ENCODE peak calls at places on chromosomes 6 and 20, in four cellular contexts. W, C, S and U are unnamed samples.

GRCh38 chr20:44745122-44745521 is 543 bp upstream of the KCNK15 start:
- DNase-seq in C (no peak), W (no peak), S (no peak), U (no peak)

GRCh38 chr6:64280569-64280968 is 645.0 kb downstream of the PHF3 start:
- DNase-seq in S (no peak), W (peak; percentile 65), C (no peak), U (peak; percentile 16)

GRCh38 chr6:43331876-43332275 is 23.2 kb upstream of the CRIP3 start:
- DNase-seq in W (no peak), C (no peak), S (no peak), U (no peak)

GRCh38 chr6:27553123-27553904 is 80.4 kb upstream of the ZNF184 start:
- DNase-seq in C (no peak), W (peak; percentile 75), S (peak; percentile 71), U (peak; percentile 65)

GRCh38 chr6:156848533-156848932 is 71.4 kb downstream of the ARID1B start:
- DNase-seq in W (no peak), C (no peak), S (no peak), U (no peak)

GRCh38 chr6:9628819-9629218 is 786.1 kb downstream of the TFAP2A start:
- DNase-seq in W (peak; percentile 62), C (no peak), S (no peak), U (no peak)

GRCh38 chr20:44521484-44522481 is at the start of gene SERINC3:
- DNase-seq in W (peak; percentile 95), C (peak; percentile 98), S (peak; percentile 95), U (peak; percentile 94)

GRCh38 chr6:1554241-1554880 is 55.4 kb upstream of the FOXC1 start:
- DNase-seq in S (no peak), C (no peak), W (no peak), U (peak; percentile 64)

GRCh38 chr20:20038586-20038985 is 13.7 kb downstream of the CRNKL1 start:
- DNase-seq in S (no peak), W (no peak), C (no peak), U (no peak)

GRCh38 chr6:116887884-116888283 is 10.8 kb downstream of the RFX6 start:
- DNase-seq in W (no peak), C (no peak), S (no peak), U (no peak)

GRCh38 chr6:37069639-37070038 is 64.2 kb downstream of the FGD2 start:
- DNase-seq in S (no peak), W (no peak), C (no peak), U (no peak)

GRCh38 chr6:130020892-130021483 is 2.6 kb downstream of the L3MBTL3 start:
- DNase-seq in W (peak; percentile 91), S (peak; percentile 56), C (no peak), U (peak; percentile 75)

GRCh38 chr20:55205684-55206083 is 730.3 kb downstream of the DOK5 start:
- DNase-seq in S (no peak), W (no peak), C (no peak), U (no peak)

GRCh38 chr6:83443516-83443915 is 12.7 kb upstream of the ME1 start:
- DNase-seq in W (no peak), S (no peak), C (no peak), U (no peak)

GRCh38 chr6:47788498-47788884 is 6.7 kb downstream of the OPN5 start:
- DNase-seq in C (no peak), S (no peak), W (no peak), U (no peak)

GRCh38 chr6:105302617-105303128 is 100.2 kb downstream of the PREP start:
- DNase-seq in S (no peak), C (no peak), W (no peak), U (no peak)

GRCh38 chr6:4772750-4773149 is 3.5 kb upstream of the CDYL start:
- DNase-seq in C (no peak), W (no peak), S (no peak), U (no peak)

GRCh38 chr6:28876702-28877101 is 47.1 kb downstream of the TRIM27 start:
- DNase-seq in C (no peak), W (no peak), S (no peak), U (no peak)

GRCh38 chr6:142551145-142551811 is 249.5 kb downstream of the ADGRG6 start:
- DNase-seq in C (peak; percentile 55), W (peak; percentile 60), S (no peak), U (no peak)

GRCh38 chr6:169986171-169986847 is 234.9 kb downstream of the ERMARD start:
- DNase-seq in C (peak; percentile 59), S (no peak), W (no peak), U (no peak)

GRCh38 chr6:10719386-10720228 is 3.3 kb upstream of the TMEM14C start:
- DNase-seq in S (peak; percentile 45), C (peak; percentile 64), W (no peak), U (no peak)

GRCh38 chr20:52779125-52779524 is 193.0 kb upstream of the TSHZ2 start:
- DNase-seq in S (no peak), C (no peak), W (no peak), U (no peak)

GRCh38 chr20:10651227-10651990 is 22.4 kb downstream of the JAG1 start:
- DNase-seq in W (peak; percentile 48), S (no peak), C (no peak), U (no peak)

GRCh38 chr6:138647006-138647405 is 126.6 kb upstream of the CCDC28A start:
- DNase-seq in S (no peak), W (peak; percentile 81), C (no peak), U (no peak)

GRCh38 chr20:31956556-31957220 is 4.8 kb upstream of the PDRG1 start:
- DNase-seq in C (no peak), W (no peak), S (no peak), U (no peak)

GRCh38 chr20:54654460-54654859 is 179.1 kb downstream of the DOK5 start:
- DNase-seq in W (no peak), S (no peak), C (no peak), U (no peak)

GRCh38 chr6:106556368-106556960 is 72.8 kb downstream of the RTN4IP1 start:
- DNase-seq in S (no peak), C (no peak), W (no peak), U (no peak)

GRCh38 chr6:150894191-150894744 is 28.8 kb downstream of the MTHFD1L start:
- DNase-seq in W (no peak), S (no peak), C (no peak), U (no peak)

GRCh38 chr20:23121766-23122095 is 35.6 kb upstream of the CD93 start:
- DNase-seq in C (peak; percentile 28), S (no peak), W (no peak), U (no peak)

GRCh38 chr6:129955584-129955983 is 62.8 kb upstream of the L3MBTL3 start:
- DNase-seq in S (no peak), W (no peak), C (no peak), U (no peak)

GRCh38 chr6:34792605-34793500 is 970 bp downstream of the BLTP3A start:
- DNase-seq in S (no peak), C (no peak), W (peak; percentile 80), U (peak; percentile 62)

GRCh38 chr6:115932481-115932880 is 128.2 kb downstream of the FRK start:
- DNase-seq in S (no peak), W (peak; percentile 46), C (no peak), U (no peak)

GRCh38 chr6:29589423-29590048 is 4.6 kb downstream of the OR2H2 start:
- DNase-seq in W (peak; percentile 65), C (no peak), S (peak; percentile 74), U (peak; percentile 64)

GRCh38 chr6:135936606-135937005 is 85.1 kb downstream of the PDE7B start:
- DNase-seq in S (no peak), C (no peak), W (peak; percentile 81), U (no peak)

GRCh38 chr6:111590209-111590955 is 15.3 kb downstream of the TRAF3IP2 start:
- DNase-seq in S (no peak), C (no peak), W (peak; percentile 33), U (no peak)

GRCh38 chr20:58361549-58361948 is 27.5 kb upstream of the VAPB start:
- DNase-seq in W (peak; percentile 1), S (no peak), C (no peak), U (no peak)

GRCh38 chr20:58362117-58362516 is 26.9 kb upstream of the VAPB start:
- DNase-seq in C (no peak), S (no peak), W (no peak), U (no peak)

GRCh38 chr20:58362970-58363369 is 26.1 kb upstream of the VAPB start:
- DNase-seq in S (no peak), W (no peak), C (no peak), U (no peak)

GRCh38 chr20:58359441-58359840 is 29.6 kb upstream of the VAPB start:
- DNase-seq in W (no peak), C (no peak), S (no peak), U (no peak)
- TF ChIP-seq CTCF in W (no peak), C (no peak), S (no peak), U (no peak)

DNA sequence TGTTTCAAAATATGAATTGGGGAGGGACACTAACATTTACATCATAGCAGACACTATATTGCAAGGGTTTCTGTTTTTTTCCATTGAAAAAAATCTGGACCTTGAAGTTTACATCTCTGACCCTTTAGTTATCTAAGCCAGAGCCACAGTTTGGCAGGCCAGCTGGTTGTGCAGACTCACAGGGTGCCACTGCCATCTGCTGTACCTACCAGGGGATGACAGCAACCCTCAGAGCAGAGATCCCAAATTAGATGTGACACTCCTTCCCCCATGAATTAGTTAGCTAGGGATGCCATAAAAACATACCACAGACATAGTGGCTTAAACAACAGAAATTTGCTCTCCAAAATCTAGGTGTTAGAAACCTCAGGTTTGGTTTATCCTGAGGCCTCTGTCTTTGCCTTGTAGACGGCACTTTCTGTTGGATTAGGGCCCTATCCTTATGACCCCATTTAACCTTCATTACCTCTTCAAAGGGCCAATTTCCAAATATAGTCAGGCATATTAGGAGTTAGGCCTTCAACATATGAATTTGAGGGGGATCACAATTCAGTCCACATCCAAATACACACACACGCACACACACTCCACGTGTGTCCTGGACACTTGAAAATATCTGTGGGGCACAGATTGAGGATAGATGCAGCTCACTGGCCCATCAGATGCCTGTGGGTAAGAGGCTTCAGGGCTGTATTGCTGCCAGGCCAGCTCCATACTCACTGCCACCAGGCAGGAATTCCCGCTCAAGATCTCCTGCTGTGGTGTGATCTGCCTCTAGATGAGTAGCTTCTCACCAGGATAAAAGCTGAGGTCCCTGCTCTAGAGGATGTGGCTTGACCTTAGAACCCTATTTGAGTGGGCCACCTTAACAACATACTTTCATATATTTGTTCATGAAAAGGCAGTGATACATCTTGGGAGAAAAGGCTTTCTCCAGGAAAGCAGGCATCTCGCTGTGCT is 166.1 kb upstream of the RNF217 start:
- DNase-seq in W (peak; percentile 52), C (no peak), S (peak; percentile 25), U (no peak)
- TF ChIP-seq CTCF in W (peak; percentile 85), C (peak; percentile 32), S (peak; percentile 45), U (peak; percentile 24)

DNA sequence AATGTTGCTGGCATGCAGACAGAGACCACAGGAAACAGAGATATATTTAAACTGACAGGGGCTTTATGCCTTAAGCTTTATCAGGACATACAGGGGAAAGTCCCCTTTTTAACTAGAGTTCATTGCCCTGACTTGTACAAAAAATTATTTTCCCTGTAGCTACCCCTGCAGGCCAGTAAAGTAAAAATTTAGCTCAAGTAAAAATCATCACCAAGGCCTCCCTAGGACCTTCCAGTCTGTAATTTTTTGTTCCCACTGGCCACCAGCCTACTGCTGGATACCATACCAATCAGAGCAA is 711.9 kb upstream of the NRSN1 start:
- DNase-seq in S (no peak), W (peak; percentile 35), C (no peak), U (peak; percentile 37)
- TF ChIP-seq CTCF in S (no peak), W (peak; percentile 37), C (peak; percentile 8), U (peak; percentile 34)

DNA sequence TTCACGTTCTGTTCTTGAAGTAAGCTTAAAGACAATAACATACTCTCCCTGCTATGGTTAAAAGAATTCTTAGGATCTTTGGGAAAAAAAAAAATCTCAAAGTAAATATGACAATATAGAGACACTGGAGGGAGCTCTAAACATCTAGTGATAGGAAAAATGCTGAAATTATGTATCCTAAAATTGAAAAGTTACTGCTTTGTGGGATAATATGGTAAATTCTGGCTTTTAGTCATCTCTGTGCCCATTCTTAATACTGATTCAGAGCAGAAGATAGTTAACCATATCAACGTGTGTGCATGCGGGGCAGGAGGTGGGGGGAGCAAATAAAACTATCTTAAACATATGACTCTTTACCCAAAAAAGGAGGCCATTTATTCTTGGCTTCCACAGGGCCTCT is 165.4 kb downstream of the GMPR start:
- DNase-seq in W (no peak), C (no peak), S (no peak), U (no peak)
- TF ChIP-seq CTCF in W (peak; percentile 23), C (no peak), S (no peak), U (peak; percentile 3)